ENCODE peak calls at places on chromosomes 4 and X, in four cellular contexts. One of them, this sample, is unnamed.

GRCh38 chrX:12979011-12979629 is 4.2 kb downstream of the TMSB4X start:
- DNase-seq in IMR-90: no peak
- DNase-seq in esophagus muscularis mucosa: no peak
- DNase-seq in CD4-positive, alpha-beta memory T cell: no peak
- DNase-seq in this sample: no peak

GRCh38 chr4:93834371-93835066 is 6.0 kb downstream of the ATOH1 start:
- DNase-seq in IMR-90: no peak
- DNase-seq in esophagus muscularis mucosa: no peak
- DNase-seq in CD4-positive, alpha-beta memory T cell: no peak
- DNase-seq in this sample: no peak

GRCh38 chr4:73045894-73046293 is 23.6 kb downstream of the COX18 start:
- DNase-seq in IMR-90: peak; percentile 2
- DNase-seq in esophagus muscularis mucosa: no peak
- DNase-seq in CD4-positive, alpha-beta memory T cell: no peak
- DNase-seq in this sample: no peak

GRCh38 chrX:104913348-104913747 is 307.1 kb downstream of the TEX13A start:
- DNase-seq in IMR-90: no peak
- DNase-seq in esophagus muscularis mucosa: no peak
- DNase-seq in CD4-positive, alpha-beta memory T cell: no peak
- DNase-seq in this sample: no peak

GRCh38 chrX:40646489-40647306 is 663 bp downstream of the CXorf38 start:
- DNase-seq in IMR-90: peak; percentile 43
- DNase-seq in esophagus muscularis mucosa: no peak
- DNase-seq in CD4-positive, alpha-beta memory T cell: peak; percentile 16
- DNase-seq in this sample: peak; percentile 20

GRCh38 chrX:21929209-21929608 is 11.3 kb upstream of the SMS start:
- DNase-seq in IMR-90: no peak
- DNase-seq in esophagus muscularis mucosa: no peak
- DNase-seq in CD4-positive, alpha-beta memory T cell: no peak
- DNase-seq in this sample: no peak

GRCh38 chr4:104465620-104466019 is 29.1 kb downstream of the CXXC4 start:
- DNase-seq in IMR-90: no peak
- DNase-seq in esophagus muscularis mucosa: no peak
- DNase-seq in CD4-positive, alpha-beta memory T cell: no peak
- DNase-seq in this sample: no peak

GRCh38 chr4:85393201-85393600 is 81.7 kb upstream of the ARHGAP24 start:
- DNase-seq in IMR-90: no peak
- DNase-seq in esophagus muscularis mucosa: no peak
- DNase-seq in CD4-positive, alpha-beta memory T cell: no peak
- DNase-seq in this sample: no peak

GRCh38 chrX:148316446-148316845 is 184.0 kb upstream of the AFF2 start:
- DNase-seq in IMR-90: no peak
- DNase-seq in esophagus muscularis mucosa: no peak
- DNase-seq in CD4-positive, alpha-beta memory T cell: no peak
- DNase-seq in this sample: no peak

GRCh38 chr4:151644625-151645024 is 116.2 kb downstream of the GATB start:
- DNase-seq in IMR-90: no peak
- DNase-seq in esophagus muscularis mucosa: no peak
- DNase-seq in CD4-positive, alpha-beta memory T cell: no peak
- DNase-seq in this sample: no peak

GRCh38 chrX:69136546-69137331 is 28.5 kb downstream of the PJA1 start:
- DNase-seq in IMR-90: no peak
- DNase-seq in esophagus muscularis mucosa: no peak
- DNase-seq in CD4-positive, alpha-beta memory T cell: no peak
- DNase-seq in this sample: no peak

GRCh38 chr4:130043796-130044195 is 947.8 kb downstream of the C4orf33 start:
- DNase-seq in IMR-90: no peak
- DNase-seq in esophagus muscularis mucosa: no peak
- DNase-seq in CD4-positive, alpha-beta memory T cell: no peak
- DNase-seq in this sample: no peak

GRCh38 chrX:16870861-16871584 is 861 bp upstream of the RBBP7 start:
- DNase-seq in IMR-90: no peak
- DNase-seq in esophagus muscularis mucosa: no peak
- DNase-seq in CD4-positive, alpha-beta memory T cell: no peak
- DNase-seq in this sample: no peak

GRCh38 chrX:112851806-112852205 is 11.2 kb upstream of the AMOT start:
- DNase-seq in IMR-90: peak; percentile 73
- DNase-seq in esophagus muscularis mucosa: no peak
- DNase-seq in CD4-positive, alpha-beta memory T cell: no peak
- DNase-seq in this sample: peak; percentile 9

GRCh38 chrX:10134921-10135320 is 21.9 kb upstream of the CLCN4 start:
- DNase-seq in IMR-90: no peak
- DNase-seq in esophagus muscularis mucosa: no peak
- DNase-seq in CD4-positive, alpha-beta memory T cell: no peak
- DNase-seq in this sample: no peak

GRCh38 chrX:118971552-118971951 is 2.9 kb upstream of the LONRF3 start:
- DNase-seq in IMR-90: no peak
- DNase-seq in esophagus muscularis mucosa: peak; percentile 24
- DNase-seq in CD4-positive, alpha-beta memory T cell: no peak
- DNase-seq in this sample: no peak

GRCh38 chrX:110182362-110182761 is 135.5 kb downstream of the AMMECR1 start:
- DNase-seq in IMR-90: peak; percentile 43
- DNase-seq in esophagus muscularis mucosa: no peak
- DNase-seq in CD4-positive, alpha-beta memory T cell: no peak
- DNase-seq in this sample: peak; percentile 66

GRCh38 chr4:164700471-164700870 is 53.5 kb upstream of the SMIM31 start:
- DNase-seq in IMR-90: no peak
- DNase-seq in esophagus muscularis mucosa: no peak
- DNase-seq in CD4-positive, alpha-beta memory T cell: no peak
- DNase-seq in this sample: no peak

GRCh38 chrX:44878780-44879179 is 5.8 kb downstream of the KDM6A start:
- DNase-seq in IMR-90: no peak
- DNase-seq in esophagus muscularis mucosa: no peak
- DNase-seq in CD4-positive, alpha-beta memory T cell: no peak
- DNase-seq in this sample: no peak

DNA sequence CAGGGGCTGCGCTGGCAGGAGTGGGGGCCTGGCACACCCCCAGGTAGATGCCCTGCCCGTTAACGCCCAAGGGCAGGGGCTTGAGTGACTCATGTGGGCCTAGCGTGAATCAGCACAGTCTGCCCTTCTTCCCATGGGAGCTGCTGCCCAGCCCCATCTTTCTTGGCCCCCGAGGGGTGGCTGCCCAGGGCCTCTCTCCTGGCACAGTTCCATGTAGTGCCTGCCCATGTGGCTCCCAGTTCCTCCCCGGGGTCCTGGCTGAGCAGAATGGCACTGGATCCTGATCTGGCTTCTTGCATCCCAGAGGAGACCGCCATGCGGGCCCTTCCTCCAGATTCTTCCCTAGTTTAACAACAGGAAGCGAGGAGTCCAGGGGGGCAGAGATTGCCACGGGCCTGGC is 2.1 kb upstream of the AVPR2 start:
- DNase-seq in IMR-90: no peak
- DNase-seq in esophagus muscularis mucosa: no peak
- DNase-seq in CD4-positive, alpha-beta memory T cell: no peak
- DNase-seq in this sample: no peak
- H3K27ac ChIP-seq in IMR-90: no peak overlapping the region
- H3K27ac ChIP-seq in esophagus muscularis mucosa: no peak overlapping the region
- H3K27ac ChIP-seq in CD4-positive, alpha-beta memory T cell: no peak overlapping the region
- H3K27ac ChIP-seq in this sample: no peak overlapping the region

DNA sequence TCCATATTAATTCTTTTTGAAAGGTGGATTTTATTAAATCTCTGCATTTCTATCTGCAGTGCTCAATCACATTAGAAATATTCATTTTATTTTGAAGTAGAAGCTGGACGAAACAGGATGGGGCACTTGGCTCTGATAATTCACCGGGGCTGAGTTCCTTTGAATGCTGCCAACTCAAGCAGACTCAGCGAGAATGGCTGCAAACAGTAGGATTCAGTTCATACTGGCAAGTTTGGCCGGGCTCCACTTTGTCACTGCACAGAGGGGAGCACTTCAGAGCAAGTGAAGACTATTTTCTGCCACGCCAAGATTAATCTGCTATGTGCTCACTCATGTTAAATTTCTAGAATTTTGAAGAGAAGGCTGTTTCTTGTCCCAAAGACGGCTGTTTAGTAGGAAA is 30.7 kb upstream of the KLHL8 start:
- DNase-seq in IMR-90: no peak
- DNase-seq in esophagus muscularis mucosa: no peak
- DNase-seq in CD4-positive, alpha-beta memory T cell: no peak
- DNase-seq in this sample: no peak
- H3K27ac ChIP-seq in IMR-90: no peak overlapping the region
- H3K27ac ChIP-seq in esophagus muscularis mucosa: no peak overlapping the region
- H3K27ac ChIP-seq in CD4-positive, alpha-beta memory T cell: no peak overlapping the region
- H3K27ac ChIP-seq in this sample: no peak overlapping the region

DNA sequence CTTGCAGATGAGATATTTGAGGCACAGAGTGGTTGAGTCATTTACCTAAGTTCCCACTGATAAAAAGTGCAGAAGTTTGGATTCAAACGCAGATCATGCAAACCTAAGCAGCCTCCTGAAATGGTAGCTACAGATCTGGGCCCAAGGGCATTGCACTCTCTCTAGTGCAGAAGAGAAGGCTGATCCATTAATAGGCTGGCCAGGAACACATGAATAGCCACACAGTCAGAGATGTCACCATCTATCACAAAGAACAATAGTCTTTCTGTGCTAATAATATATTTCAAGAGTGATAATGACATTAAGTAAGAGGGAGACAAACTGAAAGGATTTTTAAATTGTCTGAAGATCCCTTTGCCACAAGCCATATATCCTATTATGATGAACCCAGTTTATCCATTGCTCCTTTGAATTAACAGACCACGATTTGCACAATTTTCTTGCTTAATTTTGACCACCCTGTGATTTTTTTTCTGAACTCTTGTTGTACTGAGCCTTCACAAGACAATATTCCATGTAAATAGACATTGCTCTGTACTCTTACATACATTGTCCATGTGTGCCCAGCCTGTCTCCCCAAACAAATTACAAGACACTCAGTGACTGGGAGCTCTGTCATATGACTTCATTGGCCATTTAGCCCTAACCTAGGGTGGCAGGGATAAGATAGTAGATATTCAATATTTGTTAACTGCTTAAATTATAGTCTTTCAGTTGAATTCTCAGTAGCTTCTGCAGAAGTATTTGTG is 112.4 kb upstream of the RBPJ start:
- DNase-seq in IMR-90: no peak
- DNase-seq in esophagus muscularis mucosa: no peak
- DNase-seq in CD4-positive, alpha-beta memory T cell: no peak
- DNase-seq in this sample: no peak
- H3K27ac ChIP-seq in IMR-90: no peak overlapping the region
- H3K27ac ChIP-seq in esophagus muscularis mucosa: no peak overlapping the region
- H3K27ac ChIP-seq in CD4-positive, alpha-beta memory T cell: no peak overlapping the region
- H3K27ac ChIP-seq in this sample: no peak overlapping the region

GRCh38 chrX:6299724-6300123 is 71.1 kb upstream of the NLGN4X start:
- DNase-seq in IMR-90: no peak
- DNase-seq in esophagus muscularis mucosa: no peak
- DNase-seq in CD4-positive, alpha-beta memory T cell: no peak
- DNase-seq in this sample: no peak
- H3K27ac ChIP-seq in IMR-90: no peak overlapping the region
- H3K27ac ChIP-seq in esophagus muscularis mucosa: no peak overlapping the region
- H3K27ac ChIP-seq in CD4-positive, alpha-beta memory T cell: no peak overlapping the region
- H3K27ac ChIP-seq in this sample: no peak overlapping the region